ENCODE peak calls at places on chromosomes 16 and 17, in nine cellular contexts. One of them, this sample, is unnamed.
A peak's percentile ranks its signal among the peaks of the same experiment; 100 is the strongest.

GRCh38 chr16:88588754-88589153 is 18.6 kb downstream of the ZC3H18 start:
- DNase-seq in cardiac muscle cell: no peak
- DNase-seq in stimulated activated effector memory CD8-positive, alpha-beta T cell treated with anti-CD3 and anti-CD28 coated beads, Interleukin-12 subunit alpha, Interleukin-12 subunit beta, amount 100 ng/mL, for 72 hours: no peak
- DNase-seq in mucosa of gallbladder: no peak
- DNase-seq in T-helper 17 cell: no peak
- DNase-seq in SW 1271: no peak
- DNase-seq in HCEC 1CT: no peak
- DNase-seq in activated effector memory CD4-positive, alpha-beta T cell treated with Interleukin-2 at 50 U/mL for 16 hours: no peak
- DNase-seq in dermis blood vessel endothelial cell: no peak
- DNase-seq in this sample: no peak

GRCh38 chr17:33981713-33982601 is 273.1 kb upstream of the CCL2 start:
- DNase-seq in cardiac muscle cell: no peak
- DNase-seq in stimulated activated effector memory CD8-positive, alpha-beta T cell treated with anti-CD3 and anti-CD28 coated beads, Interleukin-12 subunit alpha, Interleukin-12 subunit beta, amount 100 ng/mL, for 72 hours: no peak
- DNase-seq in mucosa of gallbladder: no peak
- DNase-seq in T-helper 17 cell: no peak
- DNase-seq in SW 1271: no peak
- DNase-seq in HCEC 1CT: no peak
- DNase-seq in activated effector memory CD4-positive, alpha-beta T cell treated with Interleukin-2 at 50 U/mL for 16 hours: no peak
- DNase-seq in dermis blood vessel endothelial cell: no peak
- DNase-seq in this sample: no peak

GRCh38 chr17:32510466-32510865 is 23.7 kb downstream of the CDK5R1 start:
- DNase-seq in cardiac muscle cell: no peak
- DNase-seq in stimulated activated effector memory CD8-positive, alpha-beta T cell treated with anti-CD3 and anti-CD28 coated beads, Interleukin-12 subunit alpha, Interleukin-12 subunit beta, amount 100 ng/mL, for 72 hours: no peak
- DNase-seq in mucosa of gallbladder: no peak
- DNase-seq in T-helper 17 cell: no peak
- DNase-seq in SW 1271: no peak
- DNase-seq in HCEC 1CT: no peak
- DNase-seq in activated effector memory CD4-positive, alpha-beta T cell treated with Interleukin-2 at 50 U/mL for 16 hours: no peak
- DNase-seq in dermis blood vessel endothelial cell: no peak
- DNase-seq in this sample: no peak

GRCh38 chr16:10037771-10038170 is 144.5 kb downstream of the GRIN2A start:
- DNase-seq in cardiac muscle cell: no peak
- DNase-seq in stimulated activated effector memory CD8-positive, alpha-beta T cell treated with anti-CD3 and anti-CD28 coated beads, Interleukin-12 subunit alpha, Interleukin-12 subunit beta, amount 100 ng/mL, for 72 hours: no peak
- DNase-seq in mucosa of gallbladder: no peak
- DNase-seq in T-helper 17 cell: no peak
- DNase-seq in SW 1271: no peak
- DNase-seq in HCEC 1CT: no peak
- DNase-seq in activated effector memory CD4-positive, alpha-beta T cell treated with Interleukin-2 at 50 U/mL for 16 hours: no peak
- DNase-seq in dermis blood vessel endothelial cell: no peak
- DNase-seq in this sample: no peak

GRCh38 chr17:31579265-31579664 is 187.8 kb downstream of the RAB11FIP4 start:
- DNase-seq in cardiac muscle cell: peak; percentile 57
- DNase-seq in stimulated activated effector memory CD8-positive, alpha-beta T cell treated with anti-CD3 and anti-CD28 coated beads, Interleukin-12 subunit alpha, Interleukin-12 subunit beta, amount 100 ng/mL, for 72 hours: no peak
- DNase-seq in mucosa of gallbladder: no peak
- DNase-seq in T-helper 17 cell: no peak
- DNase-seq in SW 1271: no peak
- DNase-seq in HCEC 1CT: no peak
- DNase-seq in activated effector memory CD4-positive, alpha-beta T cell treated with Interleukin-2 at 50 U/mL for 16 hours: no peak
- DNase-seq in dermis blood vessel endothelial cell: peak; percentile 71
- DNase-seq in this sample: no peak

GRCh38 chr16:67170168-67170947 is at the start of gene NOL3:
- DNase-seq in cardiac muscle cell: peak; percentile 90
- DNase-seq in stimulated activated effector memory CD8-positive, alpha-beta T cell treated with anti-CD3 and anti-CD28 coated beads, Interleukin-12 subunit alpha, Interleukin-12 subunit beta, amount 100 ng/mL, for 72 hours: peak; percentile 55
- DNase-seq in mucosa of gallbladder: peak; percentile 74
- DNase-seq in T-helper 17 cell: no peak
- DNase-seq in SW 1271: peak; percentile 84
- DNase-seq in HCEC 1CT: peak; percentile 83
- DNase-seq in activated effector memory CD4-positive, alpha-beta T cell treated with Interleukin-2 at 50 U/mL for 16 hours: no peak
- DNase-seq in dermis blood vessel endothelial cell: peak; percentile 79
- DNase-seq in this sample: no peak

GRCh38 chr16:78778724-78779004 is 679.2 kb downstream of the WWOX start:
- DNase-seq in cardiac muscle cell: no peak
- DNase-seq in stimulated activated effector memory CD8-positive, alpha-beta T cell treated with anti-CD3 and anti-CD28 coated beads, Interleukin-12 subunit alpha, Interleukin-12 subunit beta, amount 100 ng/mL, for 72 hours: no peak
- DNase-seq in mucosa of gallbladder: no peak
- DNase-seq in T-helper 17 cell: no peak
- DNase-seq in SW 1271: no peak
- DNase-seq in HCEC 1CT: no peak
- DNase-seq in activated effector memory CD4-positive, alpha-beta T cell treated with Interleukin-2 at 50 U/mL for 16 hours: no peak
- DNase-seq in dermis blood vessel endothelial cell: no peak
- DNase-seq in this sample: no peak

GRCh38 chr16:645852-646678 is 3.1 kb upstream of the WDR90 start:
- DNase-seq in cardiac muscle cell: no peak
- DNase-seq in stimulated activated effector memory CD8-positive, alpha-beta T cell treated with anti-CD3 and anti-CD28 coated beads, Interleukin-12 subunit alpha, Interleukin-12 subunit beta, amount 100 ng/mL, for 72 hours: no peak
- DNase-seq in mucosa of gallbladder: no peak
- DNase-seq in T-helper 17 cell: no peak
- DNase-seq in SW 1271: no peak
- DNase-seq in HCEC 1CT: no peak
- DNase-seq in activated effector memory CD4-positive, alpha-beta T cell treated with Interleukin-2 at 50 U/mL for 16 hours: no peak
- DNase-seq in dermis blood vessel endothelial cell: no peak
- DNase-seq in this sample: no peak

GRCh38 chr16:14486520-14487303 is 143.3 kb downstream of the PARN start:
- DNase-seq in cardiac muscle cell: peak; percentile 96
- DNase-seq in stimulated activated effector memory CD8-positive, alpha-beta T cell treated with anti-CD3 and anti-CD28 coated beads, Interleukin-12 subunit alpha, Interleukin-12 subunit beta, amount 100 ng/mL, for 72 hours: no peak
- DNase-seq in mucosa of gallbladder: peak; percentile 91
- DNase-seq in T-helper 17 cell: no peak
- DNase-seq in SW 1271: peak; percentile 47
- DNase-seq in HCEC 1CT: peak; percentile 88
- DNase-seq in activated effector memory CD4-positive, alpha-beta T cell treated with Interleukin-2 at 50 U/mL for 16 hours: no peak
- DNase-seq in dermis blood vessel endothelial cell: peak; percentile 89
- DNase-seq in this sample: peak; percentile 60

GRCh38 chr17:31674305-31674704 is 184.7 kb downstream of the COPRS start:
- DNase-seq in cardiac muscle cell: peak; percentile 78
- DNase-seq in stimulated activated effector memory CD8-positive, alpha-beta T cell treated with anti-CD3 and anti-CD28 coated beads, Interleukin-12 subunit alpha, Interleukin-12 subunit beta, amount 100 ng/mL, for 72 hours: no peak
- DNase-seq in mucosa of gallbladder: no peak
- DNase-seq in T-helper 17 cell: no peak
- DNase-seq in SW 1271: no peak
- DNase-seq in HCEC 1CT: peak; percentile 68
- DNase-seq in activated effector memory CD4-positive, alpha-beta T cell treated with Interleukin-2 at 50 U/mL for 16 hours: no peak
- DNase-seq in dermis blood vessel endothelial cell: no peak
- DNase-seq in this sample: no peak

GRCh38 chr17:46027326-46028325 is 28.6 kb downstream of the STH start:
- DNase-seq in cardiac muscle cell: no peak
- DNase-seq in stimulated activated effector memory CD8-positive, alpha-beta T cell treated with anti-CD3 and anti-CD28 coated beads, Interleukin-12 subunit alpha, Interleukin-12 subunit beta, amount 100 ng/mL, for 72 hours: no peak
- DNase-seq in mucosa of gallbladder: no peak
- DNase-seq in T-helper 17 cell: no peak
- DNase-seq in SW 1271: no peak
- DNase-seq in HCEC 1CT: no peak
- DNase-seq in activated effector memory CD4-positive, alpha-beta T cell treated with Interleukin-2 at 50 U/mL for 16 hours: no peak
- DNase-seq in dermis blood vessel endothelial cell: no peak
- DNase-seq in this sample: no peak

This sample was measured in SK-N-MC.